ENCODE peak calls at places on chromosome 16, in eight cellular contexts. L is effector CD8-positive, alpha-beta T cell; U is stimulated activated CD4-positive, alpha-beta T cell treated with anti-CD3 and anti-CD28 coated beads, Interleukin-4, amount 100 ng/mL, for 4 hours; I is heart left ventricle; H is caudate nucleus; J is suprapubic skin; Y is stomach; T is Peyer's patch. V is an unnamed sample.

GRCh38 chr16:3706253-3707145 is 10.8 kb downstream of the TRAP1 start:
- DNase-seq in L (no peak), U (no peak), I (no peak), H (no peak), J (no peak), Y (no peak), T (no peak), V (no peak)

GRCh38 chr16:84686702-84687298 is 13.0 kb upstream of the USP10 start:
- DNase-seq in L (no peak), U (no peak), I (no peak), H (no peak), J (peak; percentile 43), Y (no peak), T (no peak), V (no peak)

GRCh38 chr16:23557779-23558330 is 328 bp downstream of the UBFD1 start:
- DNase-seq in L (no peak), U (no peak), I (no peak), H (peak; percentile 46), J (no peak), Y (no peak), T (no peak), V (peak; percentile 31)

GRCh38 chr16:10509534-10510025 is 70.8 kb downstream of the EMP2 start:
- DNase-seq in L (peak; percentile 28), U (peak; percentile 52), I (no peak), H (peak; percentile 83), J (no peak), Y (peak; percentile 54), T (peak; percentile 78), V (peak; percentile 65)

GRCh38 chr16:56269824-56270684 is 78.8 kb downstream of the GNAO1 start:
- DNase-seq in L (no peak), U (no peak), I (no peak), H (peak; percentile 74), J (no peak), Y (no peak), T (no peak), V (no peak)

GRCh38 chr16:2817496-2818277 is 650 bp downstream of the PRSS21 start:
- DNase-seq in L (no peak), U (peak; percentile 28), I (no peak), H (no peak), J (peak; percentile 74), Y (no peak), T (no peak), V (no peak)

GRCh38 chr16:70578035-70578434 is 54.4 kb downstream of the SF3B3 start:
- DNase-seq in L (no peak), U (no peak), I (no peak), H (no peak), J (peak; percentile 34), Y (no peak), T (peak; percentile 7), V (no peak)

GRCh38 chr16:78147846-78148535 is 48.5 kb downstream of the WWOX start:
- DNase-seq in L (no peak), U (no peak), I (no peak), H (no peak), J (no peak), Y (no peak), T (no peak), V (no peak)

GRCh38 chr16:85750021-85750826 is 672 bp downstream of the C16orf74 start:
- DNase-seq in L (peak; percentile 23), U (no peak), I (no peak), H (no peak), J (no peak), Y (peak; percentile 36), T (peak; percentile 73), V (no peak)

GRCh38 chr16:642189-643049 is 791 bp downstream of the MCRIP2 start:
- DNase-seq in L (no peak), U (no peak), I (no peak), H (no peak), J (no peak), Y (peak; percentile 85), T (peak; percentile 87), V (peak; percentile 72)

GRCh38 chr16:85782476-85782875 is 16.9 kb downstream of the EMC8 start:
- DNase-seq in L (no peak), U (no peak), I (no peak), H (no peak), J (no peak), Y (no peak), T (no peak), V (no peak)

GRCh38 chr16:86072328-86073102 is 173.6 kb downstream of the IRF8 start:
- DNase-seq in L (no peak), U (peak; percentile 7), I (no peak), H (peak; percentile 62), J (no peak), Y (peak; percentile 61), T (peak; percentile 84), V (peak; percentile 50)

GRCh38 chr16:50067290-50067853 is 1.6 kb downstream of the HEATR3 start:
- DNase-seq in L (no peak), U (no peak), I (no peak), H (peak; percentile 36), J (no peak), Y (no peak), T (no peak), V (no peak)

GRCh38 chr16:11871193-11871592 is 19.9 kb upstream of the RSL1D1 start:
- DNase-seq in L (no peak), U (no peak), I (no peak), H (no peak), J (no peak), Y (no peak), T (no peak), V (peak; percentile 37)

GRCh38 chr16:89393731-89394406 is 96.5 kb downstream of the ANKRD11 start:
- DNase-seq in L (no peak), U (no peak), I (peak; percentile 72), H (no peak), J (no peak), Y (peak; percentile 68), T (no peak), V (peak; percentile 61)

GRCh38 chr16:84281077-84281476 is 13.6 kb upstream of the WFDC1 start:
- DNase-seq in L (no peak), U (no peak), I (no peak), H (no peak), J (no peak), Y (no peak), T (no peak), V (no peak)

GRCh38 chr16:50591209-50591608 is 43.0 kb downstream of the NKD1 start:
- DNase-seq in L (no peak), U (no peak), I (peak; percentile 25), H (no peak), J (no peak), Y (no peak), T (no peak), V (no peak)

GRCh38 chr16:66639091-66639885 is 34.8 kb downstream of the CMTM3 start:
- DNase-seq in L (no peak), U (no peak), I (no peak), H (no peak), J (no peak), Y (no peak), T (no peak), V (no peak)

GRCh38 chr16:67804853-67805542 is 1.4 kb downstream of the RANBP10 start:
- DNase-seq in L (no peak), U (no peak), I (peak; percentile 10), H (no peak), J (no peak), Y (no peak), T (no peak), V (no peak)

GRCh38 chr16:31475949-31476304 is 4.0 kb downstream of the TGFB1I1 start:
- DNase-seq in L (no peak), U (no peak), I (no peak), H (no peak), J (no peak), Y (peak; percentile 45), T (peak; percentile 70), V (peak; percentile 50)

GRCh38 chr16:87170310-87170709 is 146.9 kb downstream of the C16orf95 start:
- DNase-seq in L (no peak), U (no peak), I (no peak), H (no peak), J (no peak), Y (no peak), T (no peak), V (no peak)

GRCh38 chr16:80347900-80348299 is 192.9 kb upstream of the DYNLRB2 start:
- DNase-seq in L (no peak), U (no peak), I (peak; percentile 76), H (peak; percentile 35), J (no peak), Y (peak; percentile 66), T (no peak), V (peak; percentile 38)

GRCh38 chr16:89658221-89658879 is 714 bp downstream of the SPATA33 start:
- DNase-seq in L (no peak), U (no peak), I (no peak), H (no peak), J (peak; percentile 77), Y (peak; percentile 28), T (no peak), V (no peak)